ENCODE peak calls at places on chromosomes 4 and X, in seven cellular contexts. A, M, F, Z, N, T and Q are unnamed samples.
A peak's percentile ranks its signal among the peaks of the same experiment; 100 is the strongest.

GRCh38 chr4:170068438-170069128 is 21.2 kb downstream of the AADAT start:
- DNase-seq in A (no peak), Z (no peak), T (no peak), M (no peak), N (no peak), F (no peak), Q (no peak)

GRCh38 chrX:39613997-39614679 is 483.6 kb downstream of the BCOR start:
- DNase-seq in M (no peak), A (no peak), T (peak; percentile 25), N (peak; percentile 59), Z (no peak), F (peak; percentile 46), Q (peak; percentile 6)

GRCh38 chr4:126697748-126698147 is 935.0 kb upstream of the INTU start:
- DNase-seq in T (no peak), Z (no peak), M (no peak), N (no peak), A (no peak), F (no peak), Q (no peak)

GRCh38 chr4:94409947-94410346 is 41.8 kb upstream of the PDLIM5 start:
- DNase-seq in T (no peak), M (no peak), N (no peak), Z (no peak), A (no peak), F (no peak), Q (no peak)

GRCh38 chrX:20409991-20410390 is 143.3 kb upstream of the RPS6KA3 start:
- DNase-seq in N (no peak), M (no peak), T (no peak), A (no peak), Z (peak; percentile 65), F (no peak), Q (no peak)

GRCh38 chrX:40845331-40845911 is 110.1 kb upstream of the MED14 start:
- DNase-seq in A (no peak), T (peak; percentile 34), F (no peak), Z (peak; percentile 6), M (no peak), N (no peak), Q (no peak)

GRCh38 chr4:36091997-36092396 is 152.3 kb downstream of the ARAP2 start:
- DNase-seq in N (no peak), A (no peak), T (no peak), F (no peak), Z (no peak), M (no peak), Q (no peak)

GRCh38 chrX:1126738-1127137 is 85.7 kb downstream of the CRLF2 start:
- DNase-seq in T (no peak), M (no peak), N (no peak), Z (no peak), A (no peak), F (no peak), Q (no peak)

GRCh38 chrX:125131146-125131545 is 188.5 kb upstream of the TEX13C start:
- DNase-seq in N (no peak), T (no peak), A (no peak), Z (peak; percentile 2), F (no peak), M (no peak), Q (peak; percentile 33)

GRCh38 chr4:31580843-31581242 is 860.7 kb downstream of the PCDH7 start:
- DNase-seq in T (no peak), A (no peak), Z (no peak), M (no peak), F (no peak), N (no peak), Q (no peak)

GRCh38 chrX:23434356-23434884 is 99.8 kb downstream of the PTCHD1 start:
- DNase-seq in A (no peak), N (no peak), F (no peak), M (no peak), Z (no peak), T (no peak), Q (no peak)

GRCh38 chrX:120428309-120428708 is 40.8 kb downstream of the LAMP2 start:
- DNase-seq in A (no peak), Z (no peak), N (no peak), F (no peak), M (no peak), T (no peak), Q (no peak)

GRCh38 chrX:97594825-97595224 is 711.1 kb downstream of the RPA4 start:
- DNase-seq in N (no peak), F (no peak), A (no peak), M (no peak), T (no peak), Z (peak; percentile 13), Q (no peak)

GRCh38 chrX:47483310-47484268 is 567 bp upstream of the ZNF41 start:
- DNase-seq in A (no peak), N (peak; percentile 49), F (no peak), T (no peak), Z (peak; percentile 45), M (no peak), Q (no peak)

GRCh38 chr4:84914686-84915395 is 51.6 kb downstream of the WDFY3 start:
- DNase-seq in F (no peak), A (no peak), N (no peak), T (no peak), M (no peak), Z (no peak), Q (no peak)

GRCh38 chrX:50206753-50207152 is 2.2 kb downstream of the CCNB3 start:
- DNase-seq in T (no peak), N (no peak), A (no peak), F (no peak), Z (no peak), M (no peak), Q (no peak)

GRCh38 chr4:107276052-107276451 is 239.9 kb upstream of the DKK2 start:
- DNase-seq in M (no peak), N (no peak), F (no peak), Z (no peak), A (no peak), T (no peak), Q (no peak)

GRCh38 chr4:1872918-1873269 is 1.7 kb downstream of the NSD2 start:
- DNase-seq in A (no peak), F (no peak), Z (no peak), N (no peak), M (no peak), T (no peak), Q (no peak)

GRCh38 chr4:38681283-38682066 is 17.5 kb downstream of the KLF3 start:
- DNase-seq in N (no peak), F (no peak), Z (no peak), T (no peak), M (no peak), A (no peak), Q (no peak)
- TF ChIP-seq JUND in N (no peak), F (no peak), Z (no peak), T (no peak), M (no peak), A (no peak), Q (no peak)

GRCh38 chrX:131084145-131084544 is 26.0 kb downstream of the ARHGAP36 start:
- DNase-seq in A (no peak), F (no peak), Z (no peak), T (no peak), M (no peak), N (no peak), Q (no peak)
- TF ChIP-seq JUND in A (no peak), F (no peak), Z (no peak), T (no peak), M (no peak), N (no peak), Q (no peak)

DNA sequence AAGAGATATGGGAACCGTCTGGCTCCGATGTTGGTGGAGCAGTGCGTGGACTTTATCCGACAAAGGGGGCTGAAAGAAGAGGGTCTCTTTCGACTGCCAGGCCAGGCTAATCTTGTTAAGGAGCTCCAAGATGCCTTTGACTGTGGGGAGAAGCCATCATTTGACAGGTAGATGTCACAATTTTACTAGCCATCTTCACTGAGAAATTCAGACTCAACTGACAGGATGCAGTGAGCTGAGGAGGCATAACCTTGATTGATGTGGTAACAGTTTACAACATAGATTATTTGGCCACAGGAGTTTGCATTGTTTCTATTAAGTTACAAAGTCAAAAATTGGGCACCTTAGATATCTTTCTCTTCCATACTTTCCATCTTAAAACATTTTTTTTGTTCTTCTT is 417.7 kb downstream of the MAPK10 start:
- DNase-seq in F (no peak), M (no peak), N (no peak), A (no peak), T (no peak), Z (no peak), Q (no peak)
- TF ChIP-seq JUND in F (no peak), M (no peak), N (no peak), A (no peak), T (no peak), Z (no peak), Q (no peak)

GRCh38 chr4:24963277-24963676 is 50.4 kb upstream of the CCDC149 start:
- DNase-seq in F (no peak), A (no peak), M (no peak), Z (no peak), N (no peak), T (no peak), Q (no peak)
- TF ChIP-seq JUND in F (no peak), A (no peak), M (no peak), Z (no peak), N (no peak), T (no peak), Q (no peak)